ENCODE peak calls at places on chromosome 17, in nine cellular contexts. I is ascending aorta, A is prostate gland, N is A549, C is mammary epithelial cell, D is tibial artery, S is AG04450, V is lower lobe of right lung, W is cardiac muscle cell. E is an unnamed sample.

GRCh38 chr17:83132251-83133081 is 53.1 kb downstream of the METRNL start:
- DNase-seq in V (peak; percentile 33), S (no peak), D (no peak), W (no peak), I (peak; percentile 54), A (no peak), N (no peak), C (no peak), E (no peak)

GRCh38 chr17:18076941-18077340 is 10.8 kb upstream of the DRG2 start:
- DNase-seq in S (no peak), N (no peak), A (no peak), I (no peak), V (no peak), D (no peak), W (no peak), C (no peak), E (no peak)

GRCh38 chr17:75530837-75531723 is 5.6 kb downstream of the LLGL2 start:
- DNase-seq in N (no peak), C (no peak), W (no peak), A (no peak), D (no peak), S (no peak), V (no peak), I (no peak), E (no peak)

GRCh38 chr17:48307814-48308411 is 122.1 kb downstream of the SKAP1 start:
- DNase-seq in C (peak; percentile 37), A (peak; percentile 42), V (peak; percentile 50), W (peak; percentile 76), I (no peak), S (peak; percentile 32), D (peak; percentile 29), N (peak; percentile 58), E (no peak)

GRCh38 chr17:17072546-17072945 is 30.3 kb downstream of the MPRIP start:
- DNase-seq in S (no peak), C (no peak), V (no peak), N (no peak), A (no peak), D (no peak), W (no peak), I (no peak), E (no peak)

GRCh38 chr17:13350466-13350865 is 251.3 kb downstream of the HS3ST3A1 start:
- DNase-seq in N (no peak), A (no peak), I (no peak), V (no peak), W (no peak), D (no peak), S (no peak), C (no peak), E (no peak)

GRCh38 chr17:57326764-57327163 is 70.4 kb downstream of the MSI2 start:
- DNase-seq in V (no peak), S (no peak), I (no peak), A (no peak), C (no peak), D (no peak), N (no peak), W (no peak), E (no peak)

GRCh38 chr17:9291912-9292562 is 270.7 kb downstream of the NTN1 start:
- DNase-seq in N (peak; percentile 60), I (peak; percentile 72), D (peak; percentile 57), A (peak; percentile 46), S (peak; percentile 8), C (no peak), W (peak; percentile 45), V (no peak), E (peak; percentile 10)

GRCh38 chr17:81508639-81509047 is 4.0 kb downstream of the ACTG1 start:
- DNase-seq in A (no peak), D (no peak), C (peak; percentile 54), W (peak; percentile 66), I (no peak), V (no peak), S (no peak), N (no peak), E (no peak)

GRCh38 chr17:50884354-50885311 is 18.5 kb upstream of the TOB1 start:
- DNase-seq in D (no peak), C (peak; percentile 63), A (no peak), S (no peak), N (no peak), V (no peak), W (peak; percentile 74), I (peak; percentile 41), E (no peak)

GRCh38 chr17:1495265-1495664 is 2.8 kb upstream of the MYO1C start:
- DNase-seq in W (no peak), A (peak; percentile 84), V (no peak), S (no peak), N (no peak), I (peak; percentile 88), C (no peak), D (peak; percentile 57), E (no peak)

GRCh38 chr17:82309656-82310570 is 7.5 kb downstream of the CD7 start:
- DNase-seq in V (no peak), W (no peak), A (no peak), D (no peak), N (no peak), S (no peak), I (no peak), C (no peak), E (no peak)

GRCh38 chr17:81808778-81809555 is 5.0 kb downstream of the GCGR start:
- DNase-seq in S (no peak), N (no peak), V (no peak), W (no peak), I (no peak), C (no peak), A (no peak), D (no peak), E (no peak)

GRCh38 chr17:78933959-78934568 is 8.9 kb upstream of the TIMP2 start:
- DNase-seq in C (peak; percentile 90), D (peak; percentile 98), S (peak; percentile 99), V (peak; percentile 87), I (peak; percentile 99), W (peak; percentile 46), N (peak; percentile 92), A (peak; percentile 98), E (peak; percentile 88)

DNA sequence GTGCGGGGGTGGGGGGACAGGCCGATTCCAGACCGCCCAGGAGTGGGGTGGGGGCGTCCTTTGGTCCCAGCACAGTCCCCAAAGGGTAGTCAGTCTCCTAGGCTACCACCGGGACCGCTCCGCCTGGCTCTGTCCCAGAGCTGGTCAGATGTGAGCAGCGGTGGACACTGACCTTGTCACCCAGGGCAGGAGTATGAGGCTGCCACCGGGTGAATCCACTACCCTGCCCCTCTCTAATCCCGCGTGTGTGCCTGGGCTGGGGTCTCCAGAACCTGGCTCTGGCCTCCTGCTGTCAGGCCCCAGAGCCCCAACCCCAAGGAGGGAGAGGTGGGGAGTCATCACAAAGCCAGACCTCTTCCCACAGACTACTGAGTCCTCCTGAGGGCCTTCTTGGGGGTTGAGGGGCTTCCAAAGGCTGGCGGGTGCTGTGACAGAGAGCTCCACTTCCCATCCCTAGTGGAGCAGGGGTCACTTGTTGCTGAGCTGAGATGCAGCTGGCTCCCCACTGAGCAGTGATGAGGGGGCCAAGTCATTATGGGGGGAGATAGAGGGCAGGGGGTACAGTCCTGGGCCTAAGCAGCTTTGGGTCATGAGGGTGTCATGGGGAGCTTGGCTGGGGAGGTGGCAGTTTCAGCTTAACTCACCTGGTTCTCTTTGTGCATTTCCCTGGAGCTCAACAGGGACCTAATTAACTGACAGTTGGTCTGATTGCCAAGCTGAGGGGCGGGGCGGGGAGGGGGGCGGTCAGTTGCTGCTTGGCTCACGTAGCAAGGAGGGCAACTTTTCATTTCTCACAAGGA is 1.2 kb downstream of the PPP1R1B start:
- DNase-seq in C (no peak), V (no peak), S (no peak), I (no peak), N (no peak), W (no peak), A (no peak), D (no peak), E (no peak)
- H3K27ac ChIP-seq in C (no peak overlapping the region), V (peak overlapping the region; percentile 53), S (no peak overlapping the region), I (no peak overlapping the region), N (no peak overlapping the region), W (no peak overlapping the region), A (peak overlapping the region; percentile 88), D (no peak overlapping the region), E (peak overlapping the region; percentile 7)

GRCh38 chr17:40909351-40909750 is 24.3 kb upstream of the KRT20 start:
- DNase-seq in A (peak; percentile 84), N (peak; percentile 91), D (peak; percentile 79), I (peak; percentile 92), V (peak; percentile 83), S (peak; percentile 92), W (peak; percentile 86), C (peak; percentile 96), E (peak; percentile 45)

GRCh38 chr17:40909755-40910154 is 24.7 kb upstream of the KRT20 start:
- DNase-seq in D (no peak), A (peak; percentile 35), N (no peak), I (no peak), V (no peak), C (peak; percentile 82), S (peak; percentile 59), W (no peak), E (no peak)

GRCh38 chr17:40906613-40907012 is 21.6 kb upstream of the KRT20 start:
- DNase-seq in V (no peak), D (no peak), N (no peak), A (no peak), C (no peak), S (no peak), W (no peak), I (no peak), E (no peak)

GRCh38 chr17:40912506-40913220 is 24.8 kb downstream of the KRT23 start:
- DNase-seq in N (no peak), D (no peak), I (no peak), V (no peak), A (no peak), C (no peak), W (no peak), S (no peak), E (no peak)

DNA sequence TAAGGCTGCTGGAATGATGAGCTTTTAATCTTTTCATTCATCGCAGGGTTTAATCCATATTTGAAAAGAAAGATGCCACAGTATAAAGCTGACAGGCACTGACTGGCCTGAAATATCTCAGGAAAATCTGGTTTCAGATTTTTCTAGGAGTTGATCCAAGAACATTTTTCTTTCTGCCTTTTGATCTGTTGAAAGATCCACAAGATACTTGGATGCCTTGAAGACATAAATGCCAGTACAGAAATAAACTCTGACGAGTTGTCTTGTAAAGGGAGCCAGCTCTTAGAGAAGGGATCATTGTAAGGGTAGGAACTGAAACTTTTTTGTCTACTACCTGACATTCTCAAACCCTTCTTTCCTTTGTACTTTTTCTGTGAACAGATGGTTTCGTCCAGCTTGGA is 25.4 kb upstream of the KRT20 start:
- DNase-seq in I (no peak), C (peak; percentile 84), V (no peak), N (no peak), S (no peak), A (peak; percentile 48), D (no peak), W (no peak), E (no peak)
- H3K27ac ChIP-seq in I (peak overlapping the region; percentile 30), C (peak overlapping the region; percentile 98), V (no peak overlapping the region), N (peak overlapping the region; percentile 55), S (peak overlapping the region; percentile 89), A (peak overlapping the region; percentile 81), D (peak overlapping the region; percentile 59), W (no peak overlapping the region), E (no peak overlapping the region)

DNA sequence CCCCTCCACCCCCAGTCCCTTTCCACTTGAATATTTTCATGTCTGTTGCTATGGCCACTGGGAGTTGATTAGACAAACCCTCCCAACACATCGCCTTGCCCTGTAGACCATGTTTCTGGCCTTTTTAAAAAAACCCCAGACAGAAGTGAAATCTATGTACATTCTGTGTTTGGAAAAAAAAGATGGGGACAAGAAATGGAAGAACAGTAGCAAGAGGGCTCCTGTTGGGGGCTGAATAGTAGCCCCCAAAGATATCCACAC is 287.2 kb downstream of the SOX9 start:
- DNase-seq in V (no peak), C (no peak), S (no peak), N (no peak), D (no peak), W (no peak), A (no peak), I (no peak), E (no peak)
- H3K27ac ChIP-seq in V (no peak overlapping the region), C (peak overlapping the region; percentile 92), S (peak overlapping the region; percentile 65), N (peak overlapping the region; percentile 76), D (no peak overlapping the region), W (no peak overlapping the region), A (peak overlapping the region; percentile 63), I (no peak overlapping the region), E (no peak overlapping the region)

GRCh38 chr17:8160224-8160577 is 2.5 kb downstream of the VAMP2 start:
- DNase-seq in S (no peak), V (no peak), C (no peak), N (no peak), A (no peak), I (no peak), W (no peak), D (no peak), E (no peak)
- H3K27ac ChIP-seq in S (no peak overlapping the region), V (no peak overlapping the region), C (no peak overlapping the region), N (no peak overlapping the region), A (peak overlapping the region; percentile 100), I (peak overlapping the region; percentile 100), W (no peak overlapping the region), D (peak overlapping the region; percentile 100), E (peak overlapping the region; percentile 5)

E was measured in substantia nigra.